ENCODE peak calls at places on chromosomes 1 and 21, in seven cellular contexts. V, W, C, Y, P, X and M are unnamed samples.
A peak's percentile ranks its signal among the peaks of the same experiment; 100 is the strongest.

GRCh38 chr1:204658295-204658694 is 27.2 kb downstream of the LRRN2 start:
- DNase-seq in V (no peak), W (no peak), C (no peak), Y (no peak), P (no peak), X (no peak), M (no peak)

GRCh38 chr1:112937070-112937469 is 18.9 kb downstream of the SLC16A1 start:
- DNase-seq in V (no peak), W (no peak), C (no peak), Y (no peak), P (no peak), X (no peak), M (peak; percentile 13)

GRCh38 chr1:207181838-207182237 is 77.8 kb downstream of the C4BPA start:
- DNase-seq in V (peak; percentile 35), W (no peak), C (no peak), Y (peak; percentile 14), P (no peak), X (no peak), M (no peak)

GRCh38 chr21:42666023-42666747 is 12.8 kb downstream of the PDE9A start:
- DNase-seq in V (peak; percentile 39), W (no peak), C (no peak), Y (peak; percentile 17), P (peak; percentile 55), X (no peak), M (no peak)

GRCh38 chr1:166944186-166944967 is 31.0 kb downstream of the ILDR2 start:
- DNase-seq in V (no peak), W (no peak), C (peak; percentile 48), Y (no peak), P (no peak), X (no peak), M (peak; percentile 44)

GRCh38 chr1:116460261-116460660 is 87.2 kb downstream of the ATP1A1 start:
- DNase-seq in V (no peak), W (no peak), C (no peak), Y (no peak), P (no peak), X (no peak), M (no peak)

GRCh38 chr1:221306239-221306638 is 427.0 kb downstream of the HLX start:
- DNase-seq in V (no peak), W (no peak), C (no peak), Y (no peak), P (no peak), X (no peak), M (no peak)

GRCh38 chr1:91752324-91752723 is 133.6 kb downstream of the TGFBR3 start:
- DNase-seq in V (no peak), W (no peak), C (no peak), Y (no peak), P (no peak), X (no peak), M (no peak)

GRCh38 chr1:25705699-25706098 is 89.1 kb downstream of the MAN1C1 start:
- DNase-seq in V (no peak), W (no peak), C (no peak), Y (no peak), P (no peak), X (no peak), M (no peak)

GRCh38 chr1:21814241-21814918 is 2.3 kb downstream of the LDLRAD2 start:
- DNase-seq in V (peak; percentile 73), W (peak; percentile 47), C (peak; percentile 28), Y (peak; percentile 41), P (peak; percentile 82), X (peak; percentile 50), M (no peak)

GRCh38 chr1:30164693-30165092 is 558.7 kb downstream of the MATN1 start:
- DNase-seq in V (no peak), W (no peak), C (no peak), Y (no peak), P (no peak), X (no peak), M (no peak)
- H3K23ac ChIP-seq in V (no peak overlapping the region), W (no peak overlapping the region), C (no peak overlapping the region), Y (no peak overlapping the region), P (no peak overlapping the region), X (no peak overlapping the region), M (no peak overlapping the region)

DNA sequence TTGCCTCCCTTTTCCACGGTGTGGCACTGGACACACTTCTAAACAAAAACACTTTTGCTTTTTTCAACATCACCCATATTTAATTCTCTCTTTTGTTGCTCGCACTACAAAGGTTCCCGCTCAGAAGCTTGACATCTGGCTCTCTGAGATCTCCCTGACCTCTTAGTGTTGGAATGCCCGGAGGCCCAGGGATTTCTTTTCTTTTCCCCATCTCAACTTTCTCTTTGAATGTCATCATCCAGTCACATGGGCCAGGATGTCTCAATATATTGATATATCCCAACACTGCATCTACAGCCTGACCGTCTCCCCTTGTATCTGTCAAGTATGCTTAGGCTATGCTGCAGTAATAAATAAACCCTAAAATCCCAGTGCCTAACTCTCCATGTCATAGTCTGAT is 54.3 kb upstream of the DESI2 start:
- DNase-seq in V (peak; percentile 11), W (no peak), C (peak; percentile 15), Y (no peak), P (no peak), X (no peak), M (peak; percentile 15)
- H3K23ac ChIP-seq in V (no peak overlapping the region), W (no peak overlapping the region), C (no peak overlapping the region), Y (no peak overlapping the region), P (no peak overlapping the region), X (no peak overlapping the region), M (no peak overlapping the region)

DNA sequence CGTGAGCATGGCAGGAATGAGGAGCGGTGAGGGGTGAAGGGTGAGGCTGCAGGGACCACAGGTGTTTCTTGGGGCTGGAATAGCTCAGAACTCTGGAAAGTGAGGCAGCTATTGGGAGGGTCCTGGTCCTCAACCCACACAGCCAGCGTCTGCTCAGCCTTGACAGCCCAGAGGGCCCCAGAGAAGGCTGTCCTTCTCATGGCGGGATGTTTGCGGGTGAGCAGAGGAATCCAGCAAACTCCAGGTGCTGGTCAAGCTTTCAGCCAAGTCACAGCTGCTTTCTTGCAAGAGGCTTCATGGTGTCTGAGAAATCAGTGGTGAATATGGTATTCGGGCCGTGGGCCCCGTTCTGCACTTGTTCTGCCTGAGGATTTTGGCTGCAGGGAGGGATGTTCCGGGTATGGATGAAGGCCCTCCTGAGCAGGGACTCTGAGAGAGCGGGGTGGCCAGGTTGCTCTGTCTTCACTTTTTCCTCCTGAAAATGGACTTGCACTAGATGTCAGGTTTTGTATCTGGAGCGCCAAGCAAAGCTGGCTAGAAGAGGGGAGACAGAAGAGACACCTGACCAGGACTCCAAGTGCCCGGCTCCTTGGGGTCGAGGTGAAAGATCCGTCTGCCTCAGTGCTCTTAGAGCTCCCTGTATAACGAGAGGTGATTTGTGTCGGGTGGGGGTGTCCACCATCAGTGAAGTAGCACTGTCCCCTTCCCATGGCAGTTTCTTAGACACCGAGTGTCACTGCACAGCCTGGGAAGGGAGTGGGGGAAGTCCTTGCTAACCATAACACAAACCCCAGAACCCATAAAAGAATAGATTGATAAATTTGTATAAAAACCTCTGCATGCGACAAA is 139.9 kb downstream of the PEX14 start:
- DNase-seq in V (no peak), W (no peak), C (no peak), Y (no peak), P (peak; percentile 18), X (no peak), M (no peak)
- H3K23ac ChIP-seq in V (no peak overlapping the region), W (no peak overlapping the region), C (no peak overlapping the region), Y (no peak overlapping the region), P (no peak overlapping the region), X (no peak overlapping the region), M (no peak overlapping the region)

DNA sequence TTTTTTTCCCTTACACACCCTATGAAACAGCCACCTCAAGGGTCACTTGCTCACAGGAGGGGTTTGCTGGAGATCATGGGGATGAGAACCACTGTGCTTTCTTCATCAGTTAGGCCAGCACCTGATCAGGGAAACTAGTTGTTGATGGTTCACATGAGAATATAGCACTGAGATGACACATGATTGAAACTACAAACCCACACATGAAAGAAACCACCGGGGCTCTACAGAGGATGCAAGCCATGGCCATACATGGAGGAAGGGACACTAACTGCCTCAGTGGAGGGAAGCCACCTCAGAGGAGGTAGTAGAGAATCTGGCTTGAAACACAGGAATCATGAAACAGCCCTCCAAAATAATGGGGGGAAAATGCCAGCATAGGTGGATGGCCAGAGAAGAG is 63.2 kb downstream of the PRKAB2 start:
- DNase-seq in V (no peak), W (no peak), C (no peak), Y (no peak), P (no peak), X (no peak), M (no peak)
- H3K23ac ChIP-seq in V (no peak overlapping the region), W (no peak overlapping the region), C (no peak overlapping the region), Y (no peak overlapping the region), P (no peak overlapping the region), X (no peak overlapping the region), M (no peak overlapping the region)

GRCh38 chr1:95249929-95250328 is 15.9 kb downstream of the RWDD3 start:
- DNase-seq in V (no peak), W (no peak), C (no peak), Y (no peak), P (no peak), X (no peak), M (no peak)
- H3K23ac ChIP-seq in V (no peak overlapping the region), W (peak overlapping the region; percentile 2), C (no peak overlapping the region), Y (no peak overlapping the region), P (no peak overlapping the region), X (no peak overlapping the region), M (no peak overlapping the region)

GRCh38 chr1:161089938-161090337 is 580 bp upstream of the NECTIN4 start:
- DNase-seq in V (no peak), W (no peak), C (no peak), Y (peak; percentile 61), P (no peak), X (no peak), M (no peak)
- H3K23ac ChIP-seq in V (no peak overlapping the region), W (no peak overlapping the region), C (no peak overlapping the region), Y (no peak overlapping the region), P (no peak overlapping the region), X (no peak overlapping the region), M (no peak overlapping the region)

GRCh38 chr1:22829001-22829989 is 118.7 kb downstream of the EPHB2 start:
- DNase-seq in V (peak; percentile 45), W (no peak), C (peak; percentile 32), Y (peak; percentile 37), P (no peak), X (no peak), M (peak; percentile 45)
- H3K23ac ChIP-seq in V (no peak overlapping the region), W (no peak overlapping the region), C (no peak overlapping the region), Y (no peak overlapping the region), P (no peak overlapping the region), X (peak overlapping the region; percentile 8), M (no peak overlapping the region)